ENCODE peak calls at places on chromosomes 4 and X, in ten cellular contexts. X, H, Q, Y, R, P, B, E, G and T are unnamed samples.

GRCh38 chrX:69077895-69078455 is 87.3 kb downstream of the PJA1 start:
- DNase-seq in X (no peak), H (no peak), Q (no peak), Y (peak; percentile 27), R (no peak), P (no peak), B (no peak), E (no peak), G (no peak), T (peak; percentile 29)

GRCh38 chr4:4859010-4859798 is at the start of gene MSX1:
- DNase-seq in X (peak; percentile 85), H (peak; percentile 82), Q (peak; percentile 87), Y (peak; percentile 91), R (peak; percentile 85), P (peak; percentile 79), B (peak; percentile 97), E (peak; percentile 83), G (peak; percentile 74), T (no peak)

GRCh38 chr4:8029689-8030088 is 90.0 kb upstream of the AFAP1 start:
- DNase-seq in X (no peak), H (no peak), Q (no peak), Y (no peak), R (no peak), P (no peak), B (peak; percentile 36), E (no peak), G (no peak), T (no peak)

GRCh38 chrX:104564335-104564734 is 1.7 kb upstream of the IL1RAPL2 start:
- DNase-seq in X (no peak), H (no peak), Q (no peak), Y (no peak), R (no peak), P (no peak), B (no peak), E (no peak), G (no peak), T (peak; percentile 63)

GRCh38 chr4:41334182-41334581 is 77.5 kb downstream of the UCHL1 start:
- DNase-seq in X (no peak), H (peak; percentile 51), Q (no peak), Y (no peak), R (no peak), P (peak; percentile 19), B (no peak), E (no peak), G (no peak), T (no peak)

GRCh38 chr4:7890635-7891393 is 48.8 kb downstream of the AFAP1 start:
- DNase-seq in X (no peak), H (no peak), Q (no peak), Y (no peak), R (no peak), P (no peak), B (no peak), E (no peak), G (no peak), T (no peak)

GRCh38 chr4:99447079-99447478 is 11.9 kb upstream of the ADH7 start:
- DNase-seq in X (no peak), H (no peak), Q (no peak), Y (no peak), R (no peak), P (peak; percentile 25), B (no peak), E (no peak), G (no peak), T (no peak)

GRCh38 chr4:112704991-112705845 is 68.3 kb downstream of the LARP7 start:
- DNase-seq in X (peak; percentile 65), H (no peak), Q (peak; percentile 53), Y (peak; percentile 65), R (peak; percentile 47), P (peak; percentile 42), B (peak; percentile 76), E (peak; percentile 36), G (peak; percentile 73), T (no peak)

GRCh38 chr4:84582988-84583870 is at the start of gene CDS1:
- DNase-seq in X (no peak), H (peak; percentile 83), Q (peak; percentile 89), Y (peak; percentile 71), R (peak; percentile 21), P (peak; percentile 61), B (peak; percentile 91), E (peak; percentile 82), G (peak; percentile 53), T (peak; percentile 88)

GRCh38 chr4:84582302-84582987 is 482 bp upstream of the CDS1 start:
- DNase-seq in X (peak; percentile 71), H (peak; percentile 94), Q (peak; percentile 96), Y (peak; percentile 93), R (peak; percentile 98), P (peak; percentile 96), B (peak; percentile 99), E (peak; percentile 93), G (peak; percentile 95), T (peak; percentile 91)

GRCh38 chr4:84579410-84579791 is 3.5 kb upstream of the CDS1 start:
- DNase-seq in X (no peak), H (no peak), Q (no peak), Y (no peak), R (no peak), P (no peak), B (no peak), E (no peak), G (no peak), T (no peak)

GRCh38 chr4:84573738-84574720 is 8.9 kb upstream of the CDS1 start:
- DNase-seq in X (no peak), H (no peak), Q (no peak), Y (no peak), R (no peak), P (no peak), B (no peak), E (no peak), G (no peak), T (no peak)

DNA sequence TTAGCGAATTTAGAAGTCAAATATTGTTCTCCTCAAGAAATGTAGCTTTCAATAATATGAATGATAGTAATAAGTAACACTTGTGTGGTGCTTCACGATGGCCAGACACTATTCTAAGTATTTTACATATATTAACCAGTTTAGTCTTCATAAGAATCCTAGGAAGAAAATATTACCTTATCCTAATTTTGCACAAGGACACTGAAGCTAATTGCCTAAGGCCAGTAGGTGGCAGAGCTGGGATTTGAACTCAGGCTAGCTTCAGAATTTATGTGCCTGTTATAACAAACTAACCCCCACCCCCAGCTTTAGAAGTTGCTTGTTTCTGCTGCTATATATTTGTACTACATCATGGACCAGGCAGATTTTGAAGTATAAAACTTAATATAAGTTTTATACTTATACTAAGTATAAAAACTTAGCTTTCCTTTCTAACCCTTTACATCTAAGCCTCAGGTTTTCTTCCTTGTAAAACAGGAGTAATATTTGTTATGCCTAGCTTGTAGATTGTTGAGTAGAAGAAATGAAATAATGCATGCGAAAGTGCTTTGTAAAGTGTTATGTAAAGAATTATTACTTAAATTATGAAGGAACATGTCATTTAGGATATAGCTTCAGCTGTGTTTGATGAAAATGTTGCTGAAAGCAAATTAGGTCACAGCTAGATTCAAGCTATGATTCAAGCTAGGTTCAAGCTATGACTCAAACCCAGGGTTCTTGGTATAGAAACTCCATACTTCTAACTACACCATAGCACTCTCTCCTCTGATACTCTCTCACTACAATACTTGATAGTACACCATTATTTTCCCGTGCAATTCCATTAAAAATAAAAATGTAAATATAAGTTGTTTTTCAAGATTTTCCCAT is 4.2 kb upstream of the CDS1 start:
- DNase-seq in X (no peak), H (no peak), Q (no peak), Y (no peak), R (no peak), P (peak; percentile 14), B (no peak), E (no peak), G (no peak), T (no peak)
- TF ChIP-seq CTCF in X (peak; percentile 30), H (no peak), Q (peak; percentile 38), Y (peak; percentile 15), R (no peak), P (peak; percentile 42), B (peak; percentile 21), E (peak; percentile 48), G (peak; percentile 64), T (peak; percentile 82)

DNA sequence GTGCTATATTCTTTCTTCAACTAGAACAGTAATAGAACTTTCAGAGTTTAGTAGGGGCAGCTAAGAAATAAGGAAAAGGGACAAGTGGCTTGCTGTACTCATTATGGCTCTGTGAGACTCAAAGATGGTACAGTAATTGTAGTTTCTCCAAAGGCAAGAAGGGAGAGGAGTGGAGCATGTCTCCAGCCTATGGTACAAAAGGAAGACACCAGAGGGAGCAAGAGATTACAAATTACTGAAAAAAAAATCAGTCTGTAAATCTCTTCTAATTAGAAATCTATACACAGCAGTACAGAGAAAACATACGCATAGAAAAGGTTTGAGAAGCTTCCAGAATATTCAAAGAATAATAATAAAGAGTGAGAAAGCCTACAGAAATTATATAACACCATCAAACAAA is 61.4 kb downstream of the KLHL4 start:
- DNase-seq in X (no peak), H (no peak), Q (no peak), Y (no peak), R (no peak), P (no peak), B (no peak), E (no peak), G (no peak), T (no peak)
- TF ChIP-seq CTCF in X (no peak), H (no peak), Q (no peak), Y (no peak), R (peak; percentile 10), P (no peak), B (no peak), E (no peak), G (peak; percentile 44), T (peak; percentile 34)

DNA sequence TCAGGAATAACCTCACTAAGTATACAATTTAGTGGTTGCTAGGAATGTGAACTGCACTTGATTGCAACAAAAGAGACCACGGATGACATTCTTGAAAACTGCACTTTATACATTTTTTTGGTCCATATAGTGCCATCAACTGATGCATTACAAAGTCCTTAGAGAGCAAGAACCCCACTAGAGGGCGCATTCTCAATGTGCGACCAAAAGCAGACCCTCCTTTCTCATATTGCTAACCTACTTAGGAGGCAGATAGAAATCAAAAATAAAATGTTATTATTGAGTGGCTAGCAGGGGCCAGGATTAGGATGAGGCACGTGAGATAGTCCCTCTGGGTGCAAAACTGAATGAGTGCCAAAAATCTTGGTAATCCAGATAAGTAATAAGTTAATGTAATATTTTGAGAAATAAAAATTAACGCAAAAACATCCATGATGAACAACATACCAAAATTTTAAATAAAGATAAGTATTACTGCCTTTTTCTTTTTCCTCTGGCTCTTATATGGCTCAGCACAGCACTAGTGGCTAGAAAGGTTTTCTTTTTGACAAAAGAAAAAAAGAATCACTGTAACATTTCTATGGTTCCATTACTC is 99.0 kb upstream of the IQCM start:
- DNase-seq in X (no peak), H (no peak), Q (no peak), Y (no peak), R (no peak), P (no peak), B (no peak), E (no peak), G (no peak), T (no peak)
- TF ChIP-seq CTCF in X (no peak), H (no peak), Q (peak; percentile 52), Y (peak; percentile 22), R (peak; percentile 51), P (peak; percentile 17), B (peak; percentile 19), E (peak; percentile 53), G (peak; percentile 57), T (peak; percentile 90)

GRCh38 chr4:10188400-10189004 is 71.9 kb upstream of the WDR1 start:
- DNase-seq in X (no peak), H (no peak), Q (no peak), Y (no peak), R (no peak), P (no peak), B (no peak), E (no peak), G (no peak), T (no peak)

GRCh38 chr4:10185518-10186227 is 69.1 kb upstream of the WDR1 start:
- DNase-seq in X (no peak), H (no peak), Q (no peak), Y (no peak), R (no peak), P (no peak), B (no peak), E (no peak), G (no peak), T (no peak)

GRCh38 chr4:10184051-10184450 is 67.5 kb upstream of the WDR1 start:
- DNase-seq in X (no peak), H (no peak), Q (no peak), Y (no peak), R (no peak), P (no peak), B (no peak), E (no peak), G (no peak), T (no peak)

GRCh38 chr4:10184501-10184938 is 67.9 kb upstream of the WDR1 start:
- DNase-seq in X (no peak), H (no peak), Q (no peak), Y (no peak), R (no peak), P (no peak), B (no peak), E (no peak), G (no peak), T (no peak)

DNA sequence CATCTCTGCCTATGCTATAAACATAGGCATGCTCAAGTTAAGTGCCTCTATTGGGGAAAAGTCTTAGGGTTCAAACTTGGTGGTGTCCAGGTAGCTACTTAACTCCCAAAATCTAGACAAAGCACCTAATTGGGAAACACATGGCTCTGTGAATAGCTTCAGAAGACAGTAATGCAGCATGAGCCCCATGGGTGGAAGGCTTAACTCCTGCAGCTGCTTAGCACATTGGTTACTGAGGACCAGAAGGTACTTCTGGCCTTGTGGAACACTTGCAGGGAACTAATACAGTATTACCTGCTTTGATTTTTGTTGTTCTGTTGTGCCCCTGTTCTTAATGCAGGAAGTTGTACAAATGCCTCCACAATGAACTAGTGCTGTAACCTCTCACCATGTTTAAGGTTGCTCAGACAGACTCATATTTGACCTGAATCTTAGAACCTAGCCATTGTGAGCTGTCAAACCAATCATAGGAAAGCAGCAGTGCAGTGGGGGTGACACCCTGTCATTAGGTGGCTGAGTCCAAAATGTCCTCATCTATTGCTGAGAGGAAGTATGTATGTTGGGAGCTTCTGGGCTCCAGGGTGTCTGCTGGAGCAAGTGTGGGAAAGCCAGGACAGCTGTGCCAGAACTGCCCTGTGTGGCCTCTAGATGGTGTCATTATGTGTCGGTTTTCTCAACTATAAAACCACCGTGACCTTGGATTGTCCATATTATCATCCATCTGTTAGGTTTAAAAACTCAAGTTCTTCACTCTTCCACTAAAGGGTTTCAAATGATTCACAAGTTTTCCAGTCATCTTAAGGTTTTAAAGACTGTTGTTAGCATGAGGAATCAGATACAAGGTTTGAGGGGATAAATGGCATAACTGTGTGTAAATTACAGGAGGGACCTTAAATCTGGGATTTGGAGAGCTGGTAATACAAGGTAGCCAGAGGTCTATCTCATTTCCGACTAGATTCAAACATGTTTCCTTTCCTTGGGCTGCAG is 69.9 kb upstream of the WDR1 start:
- DNase-seq in X (no peak), H (no peak), Q (no peak), Y (no peak), R (no peak), P (no peak), B (no peak), E (no peak), G (no peak), T (no peak)
- TF ChIP-seq CTCF in X (no peak), H (no peak), Q (no peak), Y (no peak), R (no peak), P (no peak), B (no peak), E (no peak), G (peak; percentile 53), T (peak; percentile 30)